ENCODE peak calls at places on chromosomes 11 and 22, in four cellular contexts. W is CD8-positive, alpha-beta T cell; K is T1000; B is lower lobe of right lung. U is an unnamed sample.

GRCh38 chr11:130202009-130202817 is 42.6 kb downstream of the ST14 start:
- DNase-seq in W (no peak), B (peak), K (no peak), U (peak)

GRCh38 chr22:30806391-30806861 is 111.8 kb downstream of the OSBP2 start:
- DNase-seq in K (no peak), B (no peak), W (no peak), U (no peak)

GRCh38 chr22:32684148-32684821 is 117.2 kb upstream of the TIMP3 start:
- DNase-seq in K (no peak), B (no peak), W (no peak), U (no peak)

GRCh38 chr11:95082576-95083001 is 7.1 kb upstream of the ENDOD1 start:
- DNase-seq in W (no peak), B (no peak), K (no peak), U (no peak)

GRCh38 chr11:12813371-12814225 is 139.4 kb downstream of the TEAD1 start:
- DNase-seq in K (no peak), W (no peak), B (no peak), U (peak)

GRCh38 chr11:9214765-9215164 is 50.4 kb downstream of the DENND5A start:
- DNase-seq in B (no peak), K (no peak), W (no peak), U (no peak)

GRCh38 chr11:124740277-124740882 is 638 bp downstream of the NRGN start:
- DNase-seq in W (peak), K (peak), B (peak), U (peak)

GRCh38 chr11:67054851-67055523 is 1.7 kb upstream of the RHOD start:
- DNase-seq in B (peak), W (no peak), K (peak), U (no peak)

GRCh38 chr22:43946391-43946680 is 8.9 kb upstream of the SAMM50 start:
- DNase-seq in K (no peak), W (no peak), B (no peak), U (no peak)

GRCh38 chr11:1381793-1382425 is 7.8 kb upstream of the BRSK2 start:
- DNase-seq in K (no peak), W (no peak), B (peak), U (peak)

GRCh38 chr11:44326615-44327475 is 16.9 kb upstream of the ALX4 start:
- DNase-seq in K (no peak), B (no peak), W (no peak), U (peak)

GRCh38 chr11:129458756-129459535 is 83.3 kb downstream of the BARX2 start:
- DNase-seq in B (no peak), K (no peak), W (no peak), U (no peak)

GRCh38 chr11:78039919-78040671 is 17.0 kb upstream of the KCTD14 start:
- DNase-seq in B (peak), W (no peak), K (peak), U (peak)

GRCh38 chr22:26321469-26321913 is 107.6 kb upstream of the ASPHD2 start:
- DNase-seq in B (no peak), K (no peak), W (no peak), U (no peak)

GRCh38 chr22:37632174-37633081 is 7.0 kb upstream of the SH3BP1 start:
- DNase-seq in W (no peak), B (no peak), K (no peak), U (no peak)

GRCh38 chr11:72836111-72836510 is 21.9 kb downstream of the ATG16L2 start:
- DNase-seq in W (no peak), B (peak), K (no peak), U (no peak)

GRCh38 chr11:75814369-75814685 is 683 bp upstream of the UVRAG start:
- DNase-seq in K (no peak), W (no peak), B (no peak), U (no peak)

GRCh38 chr22:50211147-50211546 is 10.3 kb downstream of the SELENOO start:
- DNase-seq in W (no peak), K (no peak), B (no peak), U (no peak)

GRCh38 chr11:797300-798092 is 585 bp downstream of the SLC25A22 start:
- DNase-seq in B (peak), K (peak), W (peak), U (peak)

GRCh38 chr11:68659158-68659921 is 25.0 kb upstream of the GAL start:
- DNase-seq in K (peak), W (no peak), B (no peak), U (peak)

GRCh38 chr11:58780578-58780977 is 48.8 kb upstream of the GLYAT start:
- DNase-seq in B (no peak), W (no peak), K (no peak), U (no peak)

GRCh38 chr22:30193031-30193794 is 53.3 kb downstream of the LIF start:
- DNase-seq in W (no peak), B (no peak), K (no peak), U (no peak)

GRCh38 chr22:42187646-42188045 is 57.0 kb upstream of the CYP2D6 start:
- DNase-seq in B (no peak), K (no peak), W (no peak), U (no peak)

GRCh38 chr11:1668911-1669473 is 28.0 kb upstream of the KRTAP5-6 start:
- DNase-seq in K (no peak), B (peak), W (no peak), U (no peak)

GRCh38 chr11:2746401-2747230 is 46.8 kb upstream of the KCNQ1OT1 start:
- DNase-seq in B (peak), K (no peak), W (no peak), U (peak)

GRCh38 chr11:87030458-87031054 is 7.2 kb upstream of the TMEM135 start:
- DNase-seq in B (no peak), W (no peak), K (no peak), U (no peak)

GRCh38 chr22:45067731-45068130 is 57.9 kb upstream of the PHF21B start:
- DNase-seq in K (no peak), B (no peak), W (no peak), U (no peak)

GRCh38 chr11:69443968-69444364 is 37.5 kb upstream of the LINC01488 start:
- DNase-seq in B (no peak), K (no peak), W (no peak), U (no peak)

GRCh38 chr22:49209452-49210195 is 618.0 kb downstream of the BRD1 start:
- DNase-seq in B (peak), K (no peak), W (no peak), U (peak)

U was measured in kidney.